ENCODE peak calls at places on chromosomes 6 and 20, in seven cellular contexts. One of them, this sample, is unnamed.

GRCh38 chr6:84411060-84411629 is 183.7 kb upstream of the CEP162 start:
- DNase-seq in H1: no peak
- DNase-seq in HCT116: no peak
- DNase-seq in SK-N-SH: no peak
- DNase-seq in K562: no peak
- DNase-seq in GM12878: no peak
- DNase-seq in HepG2: no peak
- DNase-seq in this sample: no peak

GRCh38 chr6:42307141-42307470 is 89.4 kb upstream of the MRPS10 start:
- DNase-seq in H1: no peak
- DNase-seq in HCT116: no peak
- DNase-seq in SK-N-SH: no peak
- DNase-seq in K562: no peak
- DNase-seq in GM12878: no peak
- DNase-seq in HepG2: no peak
- DNase-seq in this sample: no peak

GRCh38 chr6:27568226-27568889 is 95.5 kb upstream of the ZNF184 start:
- DNase-seq in H1: no peak
- DNase-seq in HCT116: no peak
- DNase-seq in SK-N-SH: no peak
- DNase-seq in K562: no peak
- DNase-seq in GM12878: no peak
- DNase-seq in HepG2: peak
- DNase-seq in this sample: no peak

GRCh38 chr6:103750603-103751002 is 1109.1 kb downstream of the HACE1 start:
- DNase-seq in H1: no peak
- DNase-seq in HCT116: no peak
- DNase-seq in SK-N-SH: no peak
- DNase-seq in K562: no peak
- DNase-seq in GM12878: no peak
- DNase-seq in HepG2: no peak
- DNase-seq in this sample: no peak

GRCh38 chr6:154962751-154963150 is 32.4 kb upstream of the TIAM2 start:
- DNase-seq in H1: no peak
- DNase-seq in HCT116: no peak
- DNase-seq in SK-N-SH: no peak
- DNase-seq in K562: no peak
- DNase-seq in GM12878: no peak
- DNase-seq in HepG2: peak
- DNase-seq in this sample: no peak

GRCh38 chr20:62694868-62695267 is 13.8 kb upstream of the NTSR1 start:
- DNase-seq in H1: no peak
- DNase-seq in HCT116: no peak
- DNase-seq in SK-N-SH: no peak
- DNase-seq in K562: no peak
- DNase-seq in GM12878: no peak
- DNase-seq in HepG2: no peak
- DNase-seq in this sample: no peak

GRCh38 chr6:169248521-169248971 is 5.1 kb downstream of the THBS2 start:
- DNase-seq in H1: no peak
- DNase-seq in HCT116: no peak
- DNase-seq in SK-N-SH: no peak
- DNase-seq in K562: no peak
- DNase-seq in GM12878: no peak
- DNase-seq in HepG2: no peak
- DNase-seq in this sample: no peak

GRCh38 chr20:45467861-45468260 is 1.7 kb upstream of the WFDC2 start:
- DNase-seq in H1: no peak
- DNase-seq in HCT116: no peak
- DNase-seq in SK-N-SH: no peak
- DNase-seq in K562: no peak
- DNase-seq in GM12878: no peak
- DNase-seq in HepG2: no peak
- DNase-seq in this sample: no peak

GRCh38 chr20:49851991-49852390 is 39.4 kb downstream of the SLC9A8 start:
- DNase-seq in H1: no peak
- DNase-seq in HCT116: no peak
- DNase-seq in SK-N-SH: peak
- DNase-seq in K562: no peak
- DNase-seq in GM12878: no peak
- DNase-seq in HepG2: no peak
- DNase-seq in this sample: no peak

GRCh38 chr20:9110365-9110764 is 41.5 kb downstream of the PLCB4 start:
- DNase-seq in H1: no peak
- DNase-seq in HCT116: no peak
- DNase-seq in SK-N-SH: no peak
- DNase-seq in K562: no peak
- DNase-seq in GM12878: no peak
- DNase-seq in HepG2: no peak
- DNase-seq in this sample: no peak

GRCh38 chr6:52718535-52718934 is 44.7 kb downstream of the GSTA2 start:
- DNase-seq in H1: no peak
- DNase-seq in HCT116: no peak
- DNase-seq in SK-N-SH: no peak
- DNase-seq in K562: no peak
- DNase-seq in GM12878: no peak
- DNase-seq in HepG2: no peak
- DNase-seq in this sample: no peak

GRCh38 chr6:31400467-31401289 is 2.7 kb upstream of the MICA start:
- DNase-seq in H1: no peak
- DNase-seq in HCT116: peak
- DNase-seq in SK-N-SH: no peak
- DNase-seq in K562: peak
- DNase-seq in GM12878: no peak
- DNase-seq in HepG2: peak
- DNase-seq in this sample: peak

GRCh38 chr6:89117285-89118108 is at the start of gene SRSF12:
- DNase-seq in H1: no peak
- DNase-seq in HCT116: no peak
- DNase-seq in SK-N-SH: peak
- DNase-seq in K562: no peak
- DNase-seq in GM12878: no peak
- DNase-seq in HepG2: no peak
- DNase-seq in this sample: peak

GRCh38 chr6:155521719-155522118 is 66.1 kb upstream of the NOX3 start:
- DNase-seq in H1: no peak
- DNase-seq in HCT116: no peak
- DNase-seq in SK-N-SH: no peak
- DNase-seq in K562: no peak
- DNase-seq in GM12878: no peak
- DNase-seq in HepG2: no peak
- DNase-seq in this sample: no peak

GRCh38 chr20:46651091-46651962 is at the start of gene SLC13A3:
- DNase-seq in H1: no peak
- DNase-seq in HCT116: no peak
- DNase-seq in SK-N-SH: peak
- DNase-seq in K562: no peak
- DNase-seq in GM12878: no peak
- DNase-seq in HepG2: peak
- DNase-seq in this sample: no peak

GRCh38 chr20:51696304-51697118 is 71.7 kb downstream of the ATP9A start:
- DNase-seq in H1: no peak
- DNase-seq in HCT116: no peak
- DNase-seq in SK-N-SH: peak
- DNase-seq in K562: no peak
- DNase-seq in GM12878: no peak
- DNase-seq in HepG2: no peak
- DNase-seq in this sample: no peak

GRCh38 chr6:43781572-43781928 is 11.5 kb downstream of the VEGFA start:
- DNase-seq in H1: no peak
- DNase-seq in HCT116: no peak
- DNase-seq in SK-N-SH: no peak
- DNase-seq in K562: no peak
- DNase-seq in GM12878: no peak
- DNase-seq in HepG2: no peak
- DNase-seq in this sample: no peak

GRCh38 chr6:155224031-155224451 is 39.8 kb upstream of the CLDN20 start:
- DNase-seq in H1: no peak
- DNase-seq in HCT116: peak
- DNase-seq in SK-N-SH: no peak
- DNase-seq in K562: no peak
- DNase-seq in GM12878: peak
- DNase-seq in HepG2: peak
- DNase-seq in this sample: no peak

GRCh38 chr6:45566882-45567281 is 189.1 kb upstream of the SUPT3H start:
- DNase-seq in H1: peak
- DNase-seq in HCT116: peak
- DNase-seq in SK-N-SH: no peak
- DNase-seq in K562: no peak
- DNase-seq in GM12878: no peak
- DNase-seq in HepG2: peak
- DNase-seq in this sample: no peak

GRCh38 chr6:159155679-159156078 is 13.5 kb upstream of the FNDC1 start:
- DNase-seq in H1: no peak
- DNase-seq in HCT116: no peak
- DNase-seq in SK-N-SH: no peak
- DNase-seq in K562: no peak
- DNase-seq in GM12878: no peak
- DNase-seq in HepG2: no peak
- DNase-seq in this sample: no peak

GRCh38 chr6:137740967-137741761 is 125.9 kb upstream of the TNFAIP3 start:
- DNase-seq in H1: no peak
- DNase-seq in HCT116: no peak
- DNase-seq in SK-N-SH: no peak
- DNase-seq in K562: no peak
- DNase-seq in GM12878: no peak
- DNase-seq in HepG2: no peak
- DNase-seq in this sample: no peak

GRCh38 chr6:149264629-149265028 is 52.9 kb upstream of the TAB2 start:
- DNase-seq in H1: no peak
- DNase-seq in HCT116: no peak
- DNase-seq in SK-N-SH: no peak
- DNase-seq in K562: no peak
- DNase-seq in GM12878: no peak
- DNase-seq in HepG2: peak
- DNase-seq in this sample: no peak

DNA sequence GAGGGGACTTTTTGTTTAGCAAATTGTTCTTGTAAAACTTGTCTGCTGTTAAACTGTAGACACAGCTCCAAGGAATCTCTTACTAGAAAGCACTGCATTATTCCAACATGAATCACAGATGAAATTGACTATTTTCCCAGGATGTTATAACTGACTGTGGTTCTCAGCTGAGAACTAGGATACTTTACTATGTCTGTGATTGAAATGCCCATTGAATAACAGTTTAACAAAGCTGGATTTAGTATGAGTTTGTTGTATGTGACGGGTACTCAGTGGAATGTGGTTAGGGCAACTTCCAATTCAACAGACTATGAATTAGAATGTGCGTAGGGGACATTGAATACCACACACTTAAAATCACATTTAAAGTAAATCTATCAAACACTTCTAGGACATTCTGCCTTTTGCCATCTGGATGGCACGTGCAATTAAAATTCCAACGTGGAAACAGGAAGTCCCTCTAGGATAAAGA is 193.4 kb upstream of the PREP start:
- DNase-seq in H1: no peak
- DNase-seq in HCT116: no peak
- DNase-seq in SK-N-SH: no peak
- DNase-seq in K562: no peak
- DNase-seq in GM12878: no peak
- DNase-seq in HepG2: no peak
- DNase-seq in this sample: peak
- TF ChIP-seq JUND in H1: no peak
- TF ChIP-seq JUND in HCT116: peak
- TF ChIP-seq JUND in SK-N-SH: peak
- TF ChIP-seq JUND in K562: no peak
- TF ChIP-seq JUND in GM12878: no peak
- TF ChIP-seq JUND in HepG2: no peak
- TF ChIP-seq JUND in this sample: peak

DNA sequence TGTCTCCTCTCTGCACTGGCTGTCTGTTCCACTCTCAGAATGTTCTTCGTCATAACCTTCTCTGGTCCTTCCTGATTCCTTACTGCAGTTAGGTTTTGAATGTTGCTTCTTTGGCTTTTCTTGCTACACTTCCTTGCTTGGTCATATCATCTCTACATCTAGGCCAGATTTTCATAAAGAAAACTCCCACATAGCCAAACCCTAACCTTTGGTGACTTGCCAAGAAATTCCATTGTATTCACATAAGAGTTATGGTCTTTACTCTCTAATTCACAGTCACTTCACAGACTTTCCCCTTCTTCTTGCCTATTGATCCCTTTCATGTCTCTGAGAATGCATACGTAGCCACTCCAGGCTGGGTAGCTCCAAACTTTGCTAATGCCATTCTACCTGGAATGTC is 41.9 kb upstream of the SIM1 start:
- DNase-seq in H1: no peak
- DNase-seq in HCT116: no peak
- DNase-seq in SK-N-SH: no peak
- DNase-seq in K562: no peak
- DNase-seq in GM12878: no peak
- DNase-seq in HepG2: no peak
- DNase-seq in this sample: no peak
- TF ChIP-seq JUND in H1: no peak
- TF ChIP-seq JUND in HCT116: no peak
- TF ChIP-seq JUND in SK-N-SH: no peak
- TF ChIP-seq JUND in K562: no peak
- TF ChIP-seq JUND in GM12878: no peak
- TF ChIP-seq JUND in HepG2: no peak
- TF ChIP-seq JUND in this sample: no peak

DNA sequence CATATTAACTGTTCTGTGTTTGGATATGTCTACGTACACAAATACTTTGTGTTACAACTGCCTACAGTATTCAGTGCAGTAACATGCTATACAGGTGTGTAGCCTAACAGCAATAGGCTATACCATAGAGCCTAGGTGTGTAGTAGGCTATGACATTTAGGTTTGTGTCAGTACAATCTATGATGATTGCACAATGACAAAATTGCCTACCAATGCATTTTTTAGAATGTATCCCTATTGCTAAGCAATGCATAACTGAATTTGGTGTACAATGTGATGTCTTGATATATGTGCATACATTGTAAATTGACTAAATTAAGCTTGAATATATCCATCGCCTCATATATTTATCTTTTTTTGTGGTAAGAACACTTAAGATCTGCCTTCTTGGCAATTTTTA is 48.9 kb downstream of the C6orf118 start:
- DNase-seq in H1: no peak
- DNase-seq in HCT116: no peak
- DNase-seq in SK-N-SH: no peak
- DNase-seq in K562: no peak
- DNase-seq in GM12878: no peak
- DNase-seq in HepG2: no peak
- DNase-seq in this sample: no peak
- TF ChIP-seq JUND in H1: no peak
- TF ChIP-seq JUND in HCT116: no peak
- TF ChIP-seq JUND in SK-N-SH: no peak
- TF ChIP-seq JUND in K562: no peak
- TF ChIP-seq JUND in GM12878: no peak
- TF ChIP-seq JUND in HepG2: no peak
- TF ChIP-seq JUND in this sample: no peak

DNA sequence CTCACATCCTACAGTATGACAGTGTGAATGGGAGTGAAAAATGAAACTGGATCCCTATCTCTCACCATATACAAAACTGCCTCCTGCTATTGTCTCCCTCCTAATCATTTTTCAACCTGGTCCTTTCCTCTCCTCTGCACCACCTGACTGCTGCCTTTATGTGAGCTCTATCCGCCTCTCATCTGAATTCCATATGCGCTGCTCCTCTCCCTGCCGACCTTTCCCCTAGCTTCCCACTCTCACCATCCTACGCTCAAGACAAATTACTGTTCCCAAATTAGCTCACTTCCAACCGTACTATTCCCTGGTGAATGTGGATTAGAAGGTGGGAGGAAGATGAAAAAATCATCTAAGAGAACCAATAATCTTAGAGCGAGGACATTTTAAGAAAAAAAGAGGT is 148.4 kb upstream of the FBXL4 start:
- DNase-seq in H1: no peak
- DNase-seq in HCT116: no peak
- DNase-seq in SK-N-SH: no peak
- DNase-seq in K562: no peak
- DNase-seq in GM12878: no peak
- DNase-seq in HepG2: no peak
- DNase-seq in this sample: no peak
- TF ChIP-seq JUND in H1: no peak
- TF ChIP-seq JUND in HCT116: no peak
- TF ChIP-seq JUND in SK-N-SH: no peak
- TF ChIP-seq JUND in K562: no peak
- TF ChIP-seq JUND in GM12878: no peak
- TF ChIP-seq JUND in HepG2: no peak
- TF ChIP-seq JUND in this sample: no peak